ENCODE peak calls at places on chromosomes 13 and 19, in ten cellular contexts. W is breast epithelium, C is cardiac fibroblast, I is RWPE1, X is esophagus squamous epithelium, M is fibroblast of mammary gland, J is heart right ventricle, O is tibial artery, S is foreskin fibroblast, E is AG04449. B is an unnamed sample.

GRCh38 chr13:34967851-34968562 is 25.9 kb downstream of the NBEA start:
- DNase-seq in I (no peak), J (no peak), M (no peak), X (no peak), W (no peak), C (no peak), S (peak), O (no peak), E (no peak), B (no peak)

GRCh38 chr13:73077867-73078266 is 19.1 kb downstream of the KLF5 start:
- DNase-seq in O (no peak), M (no peak), S (no peak), X (no peak), E (no peak), I (no peak), J (no peak), C (no peak), W (no peak), B (no peak)

GRCh38 chr19:11581740-11582139 is 4.3 kb upstream of the ACP5 start:
- DNase-seq in O (no peak), J (no peak), C (peak), I (no peak), W (no peak), M (peak), X (no peak), E (no peak), S (peak), B (no peak)

GRCh38 chr13:93293716-93294115 is 67.1 kb downstream of the GPC6 start:
- DNase-seq in J (no peak), X (no peak), I (no peak), O (no peak), E (no peak), M (no peak), C (no peak), S (no peak), W (no peak), B (no peak)

GRCh38 chr13:40340368-40341085 is 325.9 kb downstream of the FOXO1 start:
- DNase-seq in M (no peak), J (no peak), E (no peak), C (peak), W (no peak), O (no peak), I (no peak), S (peak), X (no peak), B (no peak)

GRCh38 chr13:48236528-48237353 is 3.7 kb downstream of the ITM2B start:
- DNase-seq in E (no peak), X (no peak), J (no peak), M (peak), C (peak), W (no peak), I (no peak), S (peak), O (no peak), B (no peak)

GRCh38 chr19:45947926-45948325 is 25.7 kb downstream of the NOVA2 start:
- DNase-seq in C (no peak), J (no peak), I (no peak), E (peak), M (peak), O (no peak), X (no peak), W (no peak), S (peak), B (no peak)

GRCh38 chr19:10727599-10728250 is 9.8 kb downstream of the DNM2 start:
- DNase-seq in X (no peak), E (no peak), M (no peak), I (no peak), O (no peak), J (no peak), W (no peak), C (no peak), S (peak), B (no peak)

GRCh38 chr19:33399081-33399744 is 25.7 kb downstream of the CEBPG start:
- DNase-seq in E (no peak), S (no peak), M (no peak), O (peak), J (no peak), W (no peak), I (no peak), X (no peak), C (no peak), B (no peak)

GRCh38 chr19:50465986-50466771 is 10.1 kb upstream of the EMC10 start:
- DNase-seq in E (no peak), I (no peak), X (no peak), C (no peak), O (no peak), J (no peak), M (no peak), S (peak), W (no peak), B (no peak)
- TF ChIP-seq CTCF in E (peak), I (no peak), X (no peak), C (peak), O (no peak), J (no peak), M (no peak), S (no peak), W (no peak), B (peak)

DNA sequence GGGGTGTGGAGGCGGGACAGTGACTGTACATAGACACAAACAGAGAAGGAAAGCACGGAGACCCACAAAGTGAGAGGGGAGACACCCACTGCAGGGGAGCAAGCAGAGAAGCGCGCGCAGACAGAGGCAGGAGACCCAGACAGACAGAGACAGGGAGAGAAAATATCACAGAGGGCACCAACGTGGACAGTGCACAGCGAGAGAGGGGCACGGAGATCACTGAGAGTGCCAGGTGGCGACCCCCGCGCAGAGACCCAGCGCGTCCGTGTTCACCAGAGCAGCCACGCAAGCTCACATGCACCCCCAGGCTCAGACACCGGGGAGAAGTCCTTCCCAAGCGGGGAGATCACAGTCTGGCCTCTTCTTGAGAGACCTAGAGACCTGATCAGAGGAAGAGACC is 1.4 kb upstream of the CACNG7 start:
- DNase-seq in M (no peak), W (no peak), I (no peak), E (no peak), X (no peak), J (no peak), O (no peak), C (no peak), S (peak), B (no peak)
- TF ChIP-seq CTCF in M (no peak), W (no peak), I (no peak), E (no peak), X (no peak), J (no peak), O (no peak), C (no peak), S (no peak), B (no peak)

GRCh38 chr19:14318873-14319272 is 62.4 kb upstream of the ADGRE5 start:
- DNase-seq in I (no peak), C (no peak), W (no peak), O (no peak), J (peak), M (no peak), E (no peak), X (no peak), S (no peak), B (no peak)

GRCh38 chr19:14320253-14320652 is 61.0 kb upstream of the ADGRE5 start:
- DNase-seq in J (no peak), E (no peak), I (no peak), X (no peak), C (no peak), W (no peak), S (no peak), M (no peak), O (no peak), B (no peak)

GRCh38 chr19:14310055-14310454 is 71.2 kb upstream of the ADGRE5 start:
- DNase-seq in J (no peak), I (no peak), S (no peak), M (no peak), W (no peak), E (no peak), O (no peak), C (no peak), X (no peak), B (no peak)

GRCh38 chr19:14317157-14317556 is 64.1 kb upstream of the ADGRE5 start:
- DNase-seq in C (no peak), W (no peak), M (no peak), S (no peak), O (no peak), E (no peak), I (no peak), X (no peak), J (no peak), B (no peak)

GRCh38 chr19:14315433-14315832 is 65.8 kb upstream of the ADGRE5 start:
- DNase-seq in C (no peak), J (no peak), M (no peak), O (no peak), S (no peak), I (no peak), X (no peak), E (no peak), W (no peak), B (no peak)
- TF ChIP-seq CTCF in C (no peak), J (no peak), M (no peak), O (no peak), S (no peak), I (no peak), X (no peak), E (no peak), W (no peak), B (no peak)

GRCh38 chr13:109764474-109765292 is 21.7 kb downstream of the IRS2 start:
- DNase-seq in X (no peak), J (no peak), I (no peak), M (peak), C (no peak), O (no peak), E (no peak), S (peak), W (no peak), B (peak)
- TF ChIP-seq CTCF in X (no peak), J (no peak), I (no peak), M (peak), C (peak), O (no peak), E (peak), S (peak), W (no peak), B (no peak)